ENCODE peak calls at places on chromosomes 6 and 20, in ten cellular contexts. W is NCI-H1417; H is GM23248; G is stimulated activated CD4-positive, alpha-beta T cell treated with anti-CD3 and anti-CD28 coated beads, Interleukin-12 subunit alpha, Interleukin-12 subunit beta, amount 100 ng/mL, for 4 hours; L is hippocampal formation; O is left lung; K is astrocyte of the spinal cord; S is C1 segment of cervical spinal cord; D is epithelial cell of esophagus; J is mucosa of gallbladder. B is an unnamed sample.
A peak's percentile ranks its signal among the peaks of the same experiment; 100 is the strongest.

GRCh38 chr6:88402909-88403308 is 236.8 kb upstream of the CNR1 start:
- DNase-seq in W (no peak), H (no peak), G (no peak), S (no peak), K (no peak), L (no peak), J (no peak), D (no peak), O (no peak), B (no peak)

GRCh38 chr20:62816879-62817873 is at the start of gene COL9A3:
- DNase-seq in K (no peak), G (no peak), J (no peak), W (peak; percentile 52), S (peak; percentile 45), D (no peak), L (peak; percentile 47), O (no peak), H (peak; percentile 36), B (peak; percentile 45)

GRCh38 chr6:34246563-34247391 is 2.0 kb downstream of the SMIM29 start:
- DNase-seq in D (peak; percentile 30), H (peak; percentile 55), O (peak; percentile 72), K (peak; percentile 23), J (no peak), S (no peak), L (no peak), W (peak; percentile 39), G (peak; percentile 58), B (peak; percentile 64)

GRCh38 chr6:52392944-52393343 is 27.2 kb upstream of the EFHC1 start:
- DNase-seq in O (no peak), K (peak; percentile 65), S (no peak), G (no peak), D (peak; percentile 40), L (no peak), H (peak; percentile 85), J (no peak), W (no peak), B (peak; percentile 18)

GRCh38 chr6:27494103-27494502 is 21.2 kb upstream of the ZNF184 start:
- DNase-seq in G (no peak), K (no peak), O (no peak), H (no peak), J (no peak), S (no peak), L (no peak), D (no peak), W (no peak), B (no peak)

GRCh38 chr6:3825851-3826581 is 23.2 kb upstream of the FAM50B start:
- DNase-seq in J (peak; percentile 92), H (peak; percentile 98), D (peak; percentile 97), G (no peak), S (peak; percentile 51), K (peak; percentile 98), L (peak; percentile 57), O (peak; percentile 91), W (no peak), B (peak; percentile 99)

GRCh38 chr20:45355209-45355608 is 7.0 kb upstream of the SDC4 start:
- DNase-seq in D (peak; percentile 70), L (no peak), K (peak; percentile 81), G (no peak), S (no peak), W (no peak), O (no peak), J (no peak), H (peak; percentile 86), B (no peak)

GRCh38 chr20:61931476-61932198 is 134.0 kb downstream of the TAF4 start:
- DNase-seq in D (no peak), H (no peak), L (no peak), W (no peak), S (no peak), J (no peak), G (no peak), K (no peak), O (no peak), B (no peak)

GRCh38 chr20:50872562-50873288 is 58.5 kb downstream of the ADNP start:
- DNase-seq in S (no peak), H (no peak), K (no peak), J (no peak), D (no peak), L (no peak), G (no peak), O (no peak), W (no peak), B (no peak)

GRCh38 chr20:17498181-17498580 is 33.0 kb downstream of the BFSP1 start:
- DNase-seq in J (no peak), L (no peak), H (peak; percentile 77), O (no peak), K (no peak), W (no peak), S (no peak), D (peak; percentile 67), G (no peak), B (peak; percentile 33)

GRCh38 chr20:41510224-41510623 is 108.0 kb downstream of the CHD6 start:
- DNase-seq in S (no peak), D (no peak), O (no peak), W (no peak), G (no peak), J (no peak), K (no peak), H (no peak), L (no peak), B (no peak)

GRCh38 chr6:25053875-25054371 is 118.2 kb upstream of the RIPOR2 start:
- DNase-seq in L (no peak), W (no peak), D (no peak), K (peak; percentile 84), O (no peak), H (peak; percentile 82), S (no peak), G (no peak), J (no peak), B (peak; percentile 65)

GRCh38 chr6:142322504-142323198 is 20.8 kb downstream of the ADGRG6 start:
- DNase-seq in O (no peak), W (peak; percentile 15), H (no peak), S (no peak), K (no peak), D (no peak), L (no peak), J (no peak), G (no peak), B (no peak)

GRCh38 chr6:4640139-4640538 is 136.1 kb upstream of the CDYL start:
- DNase-seq in S (no peak), J (no peak), K (no peak), W (no peak), H (peak; percentile 58), O (no peak), L (no peak), G (no peak), D (peak; percentile 95), B (no peak)

GRCh38 chr6:152636675-152637421 is at the start of gene SYNE1:
- DNase-seq in K (peak; percentile 18), S (no peak), O (peak; percentile 95), L (no peak), H (peak; percentile 75), G (no peak), J (no peak), W (peak; percentile 60), D (peak; percentile 24), B (peak; percentile 58)

GRCh38 chr6:19699990-19700389 is 137.2 kb upstream of the ID4 start:
- DNase-seq in L (no peak), K (no peak), H (no peak), W (no peak), S (no peak), J (no peak), O (no peak), G (no peak), D (no peak), B (no peak)

GRCh38 chr6:113595921-113596376 is 261.2 kb upstream of the MARCKS start:
- DNase-seq in G (no peak), L (no peak), D (no peak), K (peak; percentile 72), W (no peak), O (no peak), H (peak; percentile 57), J (no peak), S (no peak), B (peak; percentile 89)

GRCh38 chr6:163262080-163262479 is 152.4 kb upstream of the QKI start:
- DNase-seq in W (no peak), O (no peak), S (no peak), G (no peak), J (no peak), D (no peak), L (no peak), H (no peak), K (no peak), B (no peak)

GRCh38 chr6:158460602-158461092 is 99.2 kb upstream of the TMEM181 start:
- DNase-seq in K (peak; percentile 67), G (no peak), J (no peak), W (no peak), D (peak; percentile 64), L (no peak), S (no peak), O (no peak), H (peak; percentile 80), B (peak; percentile 64)

GRCh38 chr20:37511605-37512275 is 9.3 kb upstream of the NNAT start:
- DNase-seq in O (no peak), K (peak; percentile 54), W (no peak), L (no peak), G (no peak), D (no peak), J (no peak), S (no peak), H (peak; percentile 87), B (peak; percentile 70)

GRCh38 chr6:1553562-1554088 is 56.1 kb upstream of the FOXC1 start:
- DNase-seq in O (no peak), H (peak; percentile 31), G (no peak), J (no peak), D (peak; percentile 32), K (no peak), W (no peak), L (no peak), S (no peak), B (no peak)

GRCh38 chr6:136761227-136761922 is 30.9 kb downstream of the MAP3K5 start:
- DNase-seq in S (no peak), J (no peak), L (no peak), O (no peak), W (no peak), D (no peak), G (no peak), K (no peak), H (peak; percentile 25), B (peak; percentile 46)

GRCh38 chr6:90222724-90223198 is 73.9 kb downstream of the BACH2 start:
- DNase-seq in O (no peak), S (no peak), H (peak; percentile 34), K (no peak), L (no peak), G (peak; percentile 49), D (peak; percentile 93), W (no peak), J (no peak), B (no peak)

GRCh38 chr20:23613676-23614075 is 8.0 kb upstream of the CST9 start:
- DNase-seq in K (no peak), S (no peak), L (no peak), W (no peak), H (no peak), D (no peak), G (no peak), J (no peak), O (no peak), B (no peak)

GRCh38 chr6:49151461-49151860 is 311.6 kb downstream of the MMUT start:
- DNase-seq in L (no peak), G (no peak), O (no peak), J (no peak), S (no peak), D (no peak), H (no peak), W (no peak), K (peak; percentile 3), B (no peak)

GRCh38 chr6:119479860-119480655 is 130.5 kb upstream of the MAN1A1 start:
- DNase-seq in J (no peak), W (no peak), L (no peak), S (no peak), H (peak; percentile 72), D (peak; percentile 74), G (no peak), O (no peak), K (peak; percentile 53), B (peak; percentile 25)

GRCh38 chr6:89585156-89585555 is 53.4 kb downstream of the LYRM2 start:
- DNase-seq in D (no peak), L (no peak), J (no peak), W (no peak), O (no peak), S (no peak), H (peak; percentile 14), G (no peak), K (no peak), B (peak; percentile 60)

GRCh38 chr6:41640436-41640835 is 2.2 kb downstream of the MDFI start:
- DNase-seq in O (no peak), D (no peak), G (no peak), W (no peak), J (no peak), S (no peak), H (no peak), L (no peak), K (peak; percentile 62), B (peak; percentile 88)

B was measured in astrocyte of the hippocampus.